ENCODE peak calls at places on chromosomes 6 and 20, in five cellular contexts. U, Z, V, Y and K are unnamed samples.

GRCh38 chr6:113103618-113104390 is 753.3 kb upstream of the MARCKS start:
- DNase-seq in Y (no peak), V (no peak), U (no peak), Z (no peak), K (no peak)

GRCh38 chr6:149965191-149966020 is 1.7 kb downstream of the ULBP1 start:
- DNase-seq in U (peak; percentile 22), Y (peak; percentile 12), V (no peak), Z (no peak), K (no peak)

GRCh38 chr6:1170793-1171192 is 141.1 kb upstream of the FOXQ1 start:
- DNase-seq in Z (no peak), Y (no peak), U (no peak), V (peak; percentile 3), K (no peak)

GRCh38 chr20:50690979-50691584 is at the start of gene RIPOR3:
- DNase-seq in Z (peak; percentile 18), U (no peak), V (no peak), Y (no peak), K (no peak)

GRCh38 chr6:54988576-54988975 is 142.0 kb downstream of the FAM83B start:
- DNase-seq in Y (peak; percentile 17), V (no peak), Z (no peak), U (no peak), K (no peak)

GRCh38 chr20:35360033-35360432 is 51.7 kb downstream of the UQCC1 start:
- DNase-seq in U (no peak), V (no peak), Y (no peak), Z (no peak), K (no peak)

GRCh38 chr6:132780770-132781371 is 17.6 kb downstream of the SLC18B1 start:
- DNase-seq in U (peak; percentile 54), Z (no peak), V (no peak), Y (peak; percentile 16), K (no peak)

GRCh38 chr6:167826230-167827061 is at the start of gene AFDN:
- DNase-seq in V (peak; percentile 73), Z (peak; percentile 50), U (peak; percentile 77), Y (peak; percentile 73), K (peak; percentile 89)

GRCh38 chr6:6474170-6474920 is 114.2 kb upstream of the LY86 start:
- DNase-seq in V (no peak), Z (no peak), U (peak; percentile 70), Y (no peak), K (no peak)

GRCh38 chr6:42260972-42261371 is 43.3 kb upstream of the MRPS10 start:
- DNase-seq in Z (peak; percentile 26), Y (no peak), U (peak; percentile 58), V (no peak), K (peak; percentile 59)

GRCh38 chr6:6843057-6843627 is 254.6 kb downstream of the LY86 start:
- DNase-seq in V (no peak), Z (no peak), U (no peak), Y (peak; percentile 75), K (no peak)

GRCh38 chr6:112413805-112414204 is 66.7 kb downstream of the RFPL4B start:
- DNase-seq in Y (peak; percentile 36), V (no peak), U (no peak), Z (no peak), K (no peak)

GRCh38 chr6:154615483-154616025 is 105.1 kb upstream of the CNKSR3 start:
- DNase-seq in V (peak; percentile 55), Y (peak; percentile 58), Z (no peak), U (no peak), K (no peak)

GRCh38 chr6:68139130-68139529 is 496.0 kb upstream of the ADGRB3 start:
- DNase-seq in V (no peak), U (no peak), Y (no peak), Z (no peak), K (no peak)

GRCh38 chr6:48979806-48980205 is 483.2 kb downstream of the MMUT start:
- DNase-seq in U (no peak), Y (no peak), V (no peak), Z (no peak), K (no peak)

GRCh38 chr6:304833-305370 is 12.6 kb downstream of the DUSP22 start:
- DNase-seq in U (no peak), Y (no peak), Z (no peak), V (no peak), K (no peak)

GRCh38 chr6:20946037-20946436 is 411.8 kb downstream of the CDKAL1 start:
- DNase-seq in U (no peak), Y (no peak), Z (no peak), V (no peak), K (peak; percentile 34)

GRCh38 chr6:34067814-34068213 is 78.1 kb downstream of the GRM4 start:
- DNase-seq in Z (no peak), U (peak; percentile 29), Y (no peak), V (no peak), K (no peak)

GRCh38 chr20:38441916-38442315 is 6.8 kb upstream of the SNHG17 start:
- DNase-seq in Y (no peak), V (no peak), U (no peak), Z (no peak), K (no peak)

GRCh38 chr6:100665041-100665380 is 200.3 kb upstream of the SIM1 start:
- DNase-seq in U (no peak), Y (no peak), V (no peak), Z (no peak), K (peak; percentile 37)

GRCh38 chr20:18628330-18628941 is 40.6 kb downstream of the DTD1 start:
- DNase-seq in Z (no peak), U (peak; percentile 22), V (no peak), Y (peak; percentile 36), K (no peak)

GRCh38 chr6:104689551-104690205 is 170.0 kb downstream of the HACE1 start:
- DNase-seq in U (no peak), Y (no peak), V (no peak), Z (no peak), K (no peak)

GRCh38 chr20:10611357-10611756 is 62.4 kb downstream of the JAG1 start:
- DNase-seq in Y (no peak), Z (no peak), V (peak; percentile 32), U (peak; percentile 10), K (peak; percentile 35)
- TF ChIP-seq CTCF in Y (no peak), Z (peak; percentile 56), V (peak; percentile 37), U (peak; percentile 38), K (peak; percentile 29)

GRCh38 chr6:135254471-135254870 is 73.4 kb downstream of the MYB start:
- DNase-seq in Y (no peak), Z (no peak), V (no peak), U (no peak), K (no peak)
- TF ChIP-seq CTCF in Y (no peak), Z (no peak), V (no peak), U (no peak), K (no peak)

GRCh38 chr6:24558516-24558915 is 63.7 kb downstream of the ALDH5A1 start:
- DNase-seq in Y (no peak), U (no peak), V (no peak), Z (no peak), K (no peak)

GRCh38 chr6:24566020-24566752 is 71.4 kb downstream of the ALDH5A1 start:
- DNase-seq in V (no peak), Z (no peak), U (no peak), Y (no peak), K (no peak)

GRCh38 chr6:24568687-24569086 is 73.9 kb downstream of the ALDH5A1 start:
- DNase-seq in Y (no peak), U (no peak), Z (no peak), V (no peak), K (no peak)

GRCh38 chr6:24565196-24565595 is 70.4 kb downstream of the ALDH5A1 start:
- DNase-seq in U (no peak), Y (no peak), V (no peak), Z (no peak), K (no peak)

GRCh38 chr6:24564081-24564480 is 69.3 kb downstream of the ALDH5A1 start:
- DNase-seq in Y (no peak), V (no peak), Z (no peak), U (no peak), K (no peak)
- TF ChIP-seq CTCF in Y (no peak), V (no peak), Z (no peak), U (no peak), K (no peak)

GRCh38 chr6:12509060-12509459 is 207.5 kb upstream of the PHACTR1 start:
- DNase-seq in Y (no peak), Z (no peak), U (no peak), V (no peak), K (no peak)

GRCh38 chr6:12508553-12508952 is 208.0 kb upstream of the PHACTR1 start:
- DNase-seq in V (no peak), Y (no peak), U (no peak), Z (no peak), K (no peak)

GRCh38 chr6:12507641-12508040 is 208.9 kb upstream of the PHACTR1 start:
- DNase-seq in Y (no peak), V (no peak), Z (no peak), U (no peak), K (no peak)

GRCh38 chr6:12506211-12506610 is 210.4 kb upstream of the PHACTR1 start:
- DNase-seq in Y (no peak), V (no peak), U (no peak), Z (no peak), K (no peak)

DNA sequence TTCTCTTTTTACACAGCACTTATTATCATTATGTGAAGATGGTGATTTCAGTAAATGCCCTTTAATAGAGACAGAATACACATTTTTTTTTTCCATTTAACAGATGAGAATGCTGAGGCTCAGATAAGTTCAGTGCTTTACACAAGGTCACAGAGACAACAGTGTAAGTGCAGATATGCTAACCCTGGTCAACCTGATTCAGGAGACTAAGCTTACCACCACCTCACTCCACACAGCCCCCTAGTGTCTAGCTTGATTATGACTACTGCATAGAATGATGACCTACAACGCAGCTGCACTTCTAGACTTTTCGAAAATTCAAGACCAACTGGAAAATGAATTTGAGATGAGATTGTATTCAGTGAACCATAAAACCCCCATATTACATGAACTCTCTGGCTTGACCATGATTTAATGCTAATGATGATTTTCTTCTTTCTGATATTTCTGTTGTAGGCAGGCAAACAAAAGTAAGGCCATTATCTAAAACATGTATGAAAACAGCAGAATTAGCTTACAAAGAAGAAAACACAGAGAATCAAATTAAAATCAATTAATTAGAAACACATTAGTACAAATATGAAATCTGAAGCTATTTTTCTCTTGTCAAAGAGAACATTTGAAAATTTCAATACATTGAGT is 212.1 kb upstream of the PHACTR1 start:
- DNase-seq in Z (no peak), U (peak; percentile 40), Y (peak; percentile 32), V (no peak), K (peak; percentile 32)
- TF ChIP-seq CTCF in Z (peak; percentile 52), U (peak; percentile 77), Y (no peak), V (peak; percentile 22), K (peak; percentile 36)

GRCh38 chr6:131177996-131178395 is 42.7 kb downstream of the AKAP7 start:
- DNase-seq in Y (no peak), Z (no peak), V (no peak), U (no peak), K (no peak)

GRCh38 chr6:131183427-131184095 is 48.3 kb downstream of the AKAP7 start:
- DNase-seq in V (no peak), Z (no peak), Y (no peak), U (no peak), K (no peak)

DNA sequence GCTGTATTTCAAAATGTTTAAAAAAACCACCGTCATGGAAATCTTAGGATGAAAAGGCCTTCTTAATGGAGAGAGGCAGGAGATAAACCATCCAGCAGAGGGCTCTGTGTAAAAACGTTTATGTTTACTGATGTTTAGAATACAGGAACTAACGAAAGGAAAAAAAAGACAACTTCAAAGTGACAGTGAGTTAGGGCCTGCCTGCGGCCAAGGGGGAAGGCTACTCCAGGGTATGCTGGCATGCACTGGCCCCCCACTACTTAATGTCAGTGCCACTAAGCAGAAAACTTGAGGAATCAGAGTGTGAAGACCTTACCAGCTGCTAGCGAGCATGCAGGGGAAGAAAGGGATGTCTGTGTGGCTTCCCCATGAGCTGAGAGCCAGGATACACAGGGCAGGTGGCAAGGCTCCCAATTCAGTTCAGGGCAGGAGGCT is 47.7 kb downstream of the AKAP7 start:
- DNase-seq in V (peak; percentile 59), U (peak; percentile 82), Y (no peak), Z (no peak), K (no peak)
- TF ChIP-seq CTCF in V (peak; percentile 71), U (peak; percentile 94), Y (no peak), Z (peak; percentile 69), K (peak; percentile 19)